ENCODE peak calls at places on chromosomes 11 and 22, in eight cellular contexts. L, N, U, E, S, P, G and D are unnamed samples.

GRCh38 chr22:36860821-36861659 is at the start of gene NCF4:
- DNase-seq in L (peak), N (peak), U (peak), E (peak), S (no peak), P (no peak), G (no peak), D (no peak)

GRCh38 chr22:38460367-38460952 is 5.5 kb upstream of the KCNJ4 start:
- DNase-seq in L (no peak), N (no peak), U (no peak), E (no peak), S (no peak), P (no peak), G (no peak), D (no peak)

GRCh38 chr11:92703431-92703830 is 266.0 kb upstream of the MTNR1B start:
- DNase-seq in L (no peak), N (no peak), U (no peak), E (no peak), S (no peak), P (no peak), G (peak), D (peak)

GRCh38 chr11:76313271-76313670 is 67.7 kb downstream of the THAP12 start:
- DNase-seq in L (no peak), N (no peak), U (no peak), E (no peak), S (no peak), P (no peak), G (no peak), D (no peak)

GRCh38 chr11:12139144-12139881 is 28.9 kb downstream of the MICAL2 start:
- DNase-seq in L (peak), N (peak), U (peak), E (no peak), S (no peak), P (peak), G (peak), D (peak)

GRCh38 chr11:83784419-83784818 is 498.3 kb upstream of the CCDC90B start:
- DNase-seq in L (no peak), N (no peak), U (no peak), E (no peak), S (no peak), P (no peak), G (no peak), D (no peak)

GRCh38 chr22:50622723-50623327 is 5.1 kb downstream of the ARSA start:
- DNase-seq in L (no peak), N (no peak), U (no peak), E (no peak), S (no peak), P (no peak), G (no peak), D (no peak)

GRCh38 chr11:27317751-27318150 is 45.3 kb downstream of the CCDC34 start:
- DNase-seq in L (no peak), N (no peak), U (no peak), E (no peak), S (no peak), P (peak), G (peak), D (peak)

GRCh38 chr22:39474351-39474991 is 17.7 kb downstream of the MGAT3 start:
- DNase-seq in L (no peak), N (no peak), U (no peak), E (no peak), S (no peak), P (no peak), G (peak), D (peak)

GRCh38 chr11:8363924-8364323 is 100.2 kb upstream of the LMO1 start:
- DNase-seq in L (no peak), N (peak), U (no peak), E (no peak), S (no peak), P (no peak), G (peak), D (no peak)

GRCh38 chr11:10498426-10499250 is 42.3 kb downstream of the RNF141 start:
- DNase-seq in L (no peak), N (no peak), U (no peak), E (no peak), S (no peak), P (no peak), G (no peak), D (no peak)

GRCh38 chr11:63508009-63508408 is 2.1 kb downstream of the LGALS12 start:
- DNase-seq in L (no peak), N (peak), U (no peak), E (peak), S (no peak), P (peak), G (no peak), D (peak)

GRCh38 chr11:45051621-45052020 is 94.8 kb upstream of the PRDM11 start:
- DNase-seq in L (no peak), N (no peak), U (no peak), E (no peak), S (no peak), P (no peak), G (no peak), D (no peak)

GRCh38 chr11:132969892-132970291 is 562.4 kb downstream of the OPCML start:
- DNase-seq in L (no peak), N (no peak), U (no peak), E (no peak), S (no peak), P (no peak), G (no peak), D (no peak)

DNA sequence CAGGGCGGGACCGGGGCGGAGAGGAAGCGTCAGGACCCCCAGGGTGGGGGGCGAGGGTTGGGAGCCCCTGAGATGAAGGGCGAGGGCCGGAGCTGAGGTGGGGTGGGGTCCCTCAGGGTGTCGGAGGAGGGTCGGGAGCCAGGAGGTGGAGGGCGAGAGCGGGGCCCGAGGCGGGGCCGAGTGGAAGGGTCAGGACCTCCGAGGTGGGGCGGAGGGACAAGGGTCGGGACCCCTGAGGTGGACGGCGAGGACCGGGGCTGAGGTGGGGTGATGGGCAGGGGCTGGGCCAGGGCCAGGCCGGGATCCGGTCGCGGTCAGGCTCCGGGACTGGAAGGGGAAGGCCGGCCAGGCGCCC is 409 bp downstream of the SMC1B start:
- DNase-seq in L (no peak), N (no peak), U (no peak), E (peak), S (no peak), P (no peak), G (no peak), D (no peak)
- H3K4me3 ChIP-seq in L (peak), N (peak), U (peak), E (no peak), S (no peak), P (peak), G (no peak), D (peak)

DNA sequence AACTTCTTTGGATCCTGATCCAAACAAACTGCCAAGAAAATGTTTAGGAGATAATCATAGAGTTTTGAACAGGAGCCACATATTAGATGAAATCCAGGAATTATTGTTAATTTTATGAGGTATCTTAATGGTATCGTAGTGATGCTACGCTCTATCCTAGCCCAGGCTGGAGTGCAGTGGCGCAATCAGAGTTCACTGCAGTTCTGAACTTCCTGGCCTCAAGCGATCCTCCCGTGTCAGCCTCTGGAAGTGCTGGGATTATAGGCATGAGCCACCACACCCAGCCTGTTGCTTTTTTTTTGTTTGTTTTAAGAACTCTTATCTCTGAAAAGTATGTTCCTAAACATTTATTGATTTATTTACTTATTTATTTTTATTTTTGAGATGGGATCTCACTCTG is 2.4 kb downstream of the GSTT4 start:
- DNase-seq in L (no peak), N (no peak), U (no peak), E (no peak), S (no peak), P (peak), G (no peak), D (no peak)
- H3K4me3 ChIP-seq in L (no peak), N (no peak), U (no peak), E (no peak), S (no peak), P (no peak), G (no peak), D (no peak)

DNA sequence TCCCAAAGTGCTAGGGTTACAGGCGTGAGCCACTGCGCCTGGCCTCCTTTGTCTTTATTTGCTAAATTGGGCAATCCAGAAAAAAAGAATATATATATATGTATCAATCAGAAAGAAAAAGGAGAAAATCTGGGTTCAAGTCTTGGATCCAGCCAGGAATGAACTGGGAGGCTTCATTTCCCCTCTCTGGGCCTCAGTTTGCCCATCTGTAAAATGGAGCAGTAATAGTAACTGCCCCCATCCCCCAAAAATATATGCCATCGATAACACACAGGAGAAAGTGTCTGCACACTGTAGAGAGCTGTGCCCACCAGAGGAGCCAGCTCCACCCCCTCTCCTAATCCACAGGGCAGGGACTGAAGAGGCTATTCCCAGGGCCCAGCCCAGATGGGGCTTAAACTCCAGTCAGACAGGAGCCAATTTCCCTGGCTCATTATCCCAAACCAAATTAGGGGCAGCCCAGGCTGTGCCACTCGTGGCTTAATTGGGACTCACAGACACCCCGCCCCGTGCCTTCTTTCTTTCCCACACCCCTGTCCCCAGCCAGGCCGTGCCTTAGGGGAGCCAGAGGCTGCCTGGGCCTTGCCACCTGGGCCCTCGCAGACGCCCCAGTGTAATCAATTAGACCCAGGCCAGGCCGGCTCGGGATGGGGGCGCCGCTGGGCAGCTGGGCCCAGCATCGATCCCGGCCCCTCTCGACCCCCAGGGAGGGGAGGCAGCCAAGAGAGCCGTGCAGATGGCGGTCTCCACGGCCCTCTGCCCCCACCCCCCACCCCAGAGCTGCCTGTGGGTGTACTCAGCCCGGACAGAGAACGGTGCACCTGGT is 171.4 kb downstream of the MN1 start:
- DNase-seq in L (no peak), N (no peak), U (no peak), E (no peak), S (no peak), P (no peak), G (no peak), D (no peak)
- H3K4me3 ChIP-seq in L (no peak), N (no peak), U (no peak), E (no peak), S (no peak), P (no peak), G (no peak), D (no peak)

GRCh38 chr22:41364955-41365354 is 16.8 kb upstream of the TEF start:
- DNase-seq in L (no peak), N (no peak), U (no peak), E (no peak), S (no peak), P (no peak), G (no peak), D (no peak)

GRCh38 chr22:41367680-41368542 is 13.8 kb upstream of the TEF start:
- DNase-seq in L (no peak), N (peak), U (peak), E (peak), S (no peak), P (peak), G (peak), D (peak)

GRCh38 chr22:41365425-41365824 is 16.3 kb upstream of the TEF start:
- DNase-seq in L (no peak), N (no peak), U (no peak), E (no peak), S (no peak), P (no peak), G (no peak), D (no peak)

GRCh38 chr22:41367039-41367679 is 14.6 kb upstream of the TEF start:
- DNase-seq in L (peak), N (peak), U (peak), E (peak), S (peak), P (peak), G (peak), D (peak)

GRCh38 chr22:41366323-41367014 is 15.3 kb upstream of the TEF start:
- DNase-seq in L (no peak), N (no peak), U (no peak), E (no peak), S (no peak), P (no peak), G (no peak), D (no peak)
- H3K4me3 ChIP-seq in L (peak), N (peak), U (peak), E (no peak), S (no peak), P (no peak), G (no peak), D (peak)

GRCh38 chr11:123525511-123525918 is 95.4 kb downstream of the GRAMD1B start:
- DNase-seq in L (no peak), N (no peak), U (no peak), E (peak), S (no peak), P (no peak), G (no peak), D (no peak)
- H3K4me3 ChIP-seq in L (no peak), N (no peak), U (no peak), E (peak), S (no peak), P (no peak), G (peak), D (peak)

GRCh38 chr22:40594346-40594745 is 42.2 kb downstream of the MRTFA start:
- DNase-seq in L (no peak), N (no peak), U (no peak), E (no peak), S (no peak), P (no peak), G (no peak), D (no peak)

GRCh38 chr22:40594924-40595323 is 41.6 kb downstream of the MRTFA start:
- DNase-seq in L (no peak), N (peak), U (no peak), E (no peak), S (peak), P (no peak), G (peak), D (no peak)

GRCh38 chr22:40593460-40594273 is 42.9 kb downstream of the MRTFA start:
- DNase-seq in L (no peak), N (no peak), U (no peak), E (no peak), S (no peak), P (no peak), G (no peak), D (no peak)

GRCh38 chr22:40595497-40596234 is 40.9 kb downstream of the MRTFA start:
- DNase-seq in L (no peak), N (no peak), U (no peak), E (no peak), S (no peak), P (peak), G (peak), D (no peak)

DNA sequence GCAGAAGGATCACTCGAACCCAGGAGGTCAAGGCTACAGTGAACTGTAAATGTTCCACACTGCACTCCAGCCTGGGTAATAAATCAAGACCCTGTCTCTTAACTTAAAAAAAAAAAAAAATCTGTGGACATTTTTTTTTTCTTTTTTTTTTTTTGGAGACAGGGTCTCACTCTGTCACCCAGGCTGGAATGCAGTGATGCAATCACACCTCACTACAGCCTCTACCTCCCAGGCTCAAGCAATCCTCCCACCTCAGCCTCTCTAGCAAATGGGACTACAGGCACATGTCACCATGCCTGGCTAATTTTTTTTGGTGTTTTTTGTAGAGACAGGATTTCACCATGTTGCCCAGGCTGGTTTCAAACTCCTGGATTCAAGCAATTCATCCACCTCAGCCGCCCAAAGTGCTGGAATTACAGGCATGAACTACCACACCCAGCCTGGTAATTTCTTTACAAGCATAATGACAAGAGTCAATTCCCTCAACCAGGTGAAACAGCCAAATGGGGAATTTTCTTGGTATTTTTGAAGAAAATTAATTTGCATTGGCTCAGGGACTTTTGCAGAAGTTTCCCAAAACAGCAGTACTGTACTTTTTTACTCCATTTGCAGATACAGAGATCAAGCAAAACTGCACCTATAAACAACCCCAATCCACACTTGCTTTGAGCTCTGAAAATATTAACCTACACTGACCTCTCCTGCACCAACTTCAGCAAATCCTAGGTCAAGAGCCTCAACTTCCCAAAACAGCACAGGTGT is 44.0 kb downstream of the MRTFA start:
- DNase-seq in L (no peak), N (no peak), U (no peak), E (no peak), S (no peak), P (no peak), G (no peak), D (no peak)
- H3K4me3 ChIP-seq in L (no peak), N (no peak), U (no peak), E (no peak), S (no peak), P (no peak), G (no peak), D (no peak)

GRCh38 chr11:117898059-117898458 is 21.6 kb upstream of the FXYD6 start:
- DNase-seq in L (no peak), N (no peak), U (no peak), E (no peak), S (no peak), P (no peak), G (no peak), D (no peak)
- H3K4me3 ChIP-seq in L (no peak), N (no peak), U (no peak), E (no peak), S (no peak), P (no peak), G (no peak), D (no peak)

GRCh38 chr11:114296979-114297372 is 777 bp downstream of the NNMT start:
- DNase-seq in L (no peak), N (no peak), U (no peak), E (no peak), S (no peak), P (no peak), G (peak), D (no peak)
- H3K4me3 ChIP-seq in L (peak), N (peak), U (peak), E (no peak), S (peak), P (peak), G (peak), D (peak)

GRCh38 chr11:2379471-2380174 is 2.5 kb downstream of the CD81 start:
- DNase-seq in L (no peak), N (no peak), U (no peak), E (no peak), S (no peak), P (no peak), G (no peak), D (no peak)

GRCh38 chr11:2381494-2382128 is 4.5 kb downstream of the CD81 start:
- DNase-seq in L (no peak), N (no peak), U (peak), E (no peak), S (no peak), P (no peak), G (no peak), D (no peak)

GRCh38 chr11:2382129-2382517 is 5.0 kb downstream of the CD81 start:
- DNase-seq in L (no peak), N (no peak), U (no peak), E (no peak), S (no peak), P (no peak), G (no peak), D (no peak)

GRCh38 chr11:2380396-2380795 is 3.3 kb downstream of the CD81 start:
- DNase-seq in L (no peak), N (no peak), U (no peak), E (no peak), S (no peak), P (no peak), G (no peak), D (no peak)

GRCh38 chr11:2380807-2381350 is 3.8 kb downstream of the CD81 start:
- DNase-seq in L (no peak), N (peak), U (peak), E (no peak), S (no peak), P (peak), G (no peak), D (no peak)
- H3K4me3 ChIP-seq in L (peak), N (peak), U (peak), E (no peak), S (no peak), P (peak), G (peak), D (peak)

GRCh38 chr22:24040946-24041345 is 29.8 kb downstream of the CABIN1 start:
- DNase-seq in L (no peak), N (no peak), U (no peak), E (no peak), S (no peak), P (no peak), G (no peak), D (no peak)
- H3K4me3 ChIP-seq in L (no peak), N (no peak), U (no peak), E (no peak), S (no peak), P (no peak), G (no peak), D (no peak)